ENCODE peak calls at places on chromosomes 6 and 20, in ten cellular contexts. W is HL-60, H is OCI-LY7, P is GM10248, Q is K562, I is progenitor cell of endocrine pancreas, F is type B pancreatic cell, Z is cardiac fibroblast, X is IMR-90, B is GM12878. L is an unnamed sample.
A peak's percentile ranks its signal among the peaks of the same experiment; 100 is the strongest.

GRCh38 chr6:158031445-158032353 is 50.0 kb downstream of the SYNJ2 start:
- DNase-seq in Z (peak; percentile 86), X (peak; percentile 89), F (no peak), P (no peak), Q (peak; percentile 66), B (no peak), I (no peak), W (peak; percentile 28), H (no peak), L (peak; percentile 64)

GRCh38 chr6:20436719-20437118 is 35.0 kb downstream of the E2F3 start:
- DNase-seq in H (no peak), B (no peak), Z (no peak), Q (no peak), I (no peak), P (no peak), X (no peak), F (no peak), W (no peak), L (no peak)

GRCh38 chr6:139016337-139017213 is 12.0 kb upstream of the ABRACL start:
- DNase-seq in I (no peak), Z (no peak), P (peak; percentile 46), Q (no peak), X (no peak), H (peak; percentile 88), B (no peak), F (no peak), W (peak; percentile 61), L (peak; percentile 25)

GRCh38 chr6:54957698-54958097 is 111.1 kb downstream of the FAM83B start:
- DNase-seq in F (no peak), X (no peak), P (no peak), H (no peak), Z (no peak), Q (no peak), I (no peak), W (no peak), B (no peak), L (no peak)

GRCh38 chr20:53210931-53211330 is 238.8 kb downstream of the TSHZ2 start:
- DNase-seq in Z (no peak), W (no peak), H (no peak), F (no peak), I (no peak), X (no peak), Q (no peak), B (no peak), P (no peak), L (no peak)

GRCh38 chr6:1400126-1400850 is 10.9 kb downstream of the FOXF2 start:
- DNase-seq in W (no peak), P (no peak), X (no peak), Z (no peak), I (no peak), H (no peak), B (no peak), Q (no peak), F (no peak), L (no peak)

GRCh38 chr6:160054271-160054670 is 67.3 kb upstream of the SLC22A1 start:
- DNase-seq in Q (no peak), W (no peak), X (no peak), F (no peak), H (no peak), Z (no peak), B (no peak), I (no peak), P (no peak), L (no peak)

GRCh38 chr6:101195581-101195980 is 197.9 kb upstream of the GRIK2 start:
- DNase-seq in H (no peak), Z (peak; percentile 54), X (peak; percentile 25), Q (no peak), B (no peak), W (no peak), F (no peak), P (no peak), I (no peak), L (no peak)

GRCh38 chr6:111692327-111693164 is 86.9 kb upstream of the TRAF3IP2 start:
- DNase-seq in Z (no peak), P (no peak), Q (no peak), X (no peak), W (no peak), F (no peak), B (no peak), I (no peak), H (no peak), L (no peak)

GRCh38 chr20:12061471-12061870 is 143.8 kb downstream of the BTBD3 start:
- DNase-seq in P (no peak), Z (no peak), X (no peak), W (no peak), I (no peak), F (no peak), H (no peak), Q (no peak), B (no peak), L (no peak)

GRCh38 chr6:56890683-56891429 is 64.1 kb upstream of the BEND6 start:
- DNase-seq in X (peak; percentile 97), W (peak; percentile 54), I (no peak), H (peak; percentile 2), Z (peak; percentile 95), Q (peak; percentile 72), F (no peak), P (peak; percentile 76), B (peak; percentile 92), L (peak; percentile 93)

GRCh38 chr6:108541843-108542795 is 18.6 kb upstream of the FOXO3 start:
- DNase-seq in I (peak; percentile 56), H (peak; percentile 93), Z (peak; percentile 90), X (peak; percentile 87), W (peak; percentile 71), Q (peak; percentile 64), F (no peak), P (peak; percentile 61), B (no peak), L (peak; percentile 84)

DNA sequence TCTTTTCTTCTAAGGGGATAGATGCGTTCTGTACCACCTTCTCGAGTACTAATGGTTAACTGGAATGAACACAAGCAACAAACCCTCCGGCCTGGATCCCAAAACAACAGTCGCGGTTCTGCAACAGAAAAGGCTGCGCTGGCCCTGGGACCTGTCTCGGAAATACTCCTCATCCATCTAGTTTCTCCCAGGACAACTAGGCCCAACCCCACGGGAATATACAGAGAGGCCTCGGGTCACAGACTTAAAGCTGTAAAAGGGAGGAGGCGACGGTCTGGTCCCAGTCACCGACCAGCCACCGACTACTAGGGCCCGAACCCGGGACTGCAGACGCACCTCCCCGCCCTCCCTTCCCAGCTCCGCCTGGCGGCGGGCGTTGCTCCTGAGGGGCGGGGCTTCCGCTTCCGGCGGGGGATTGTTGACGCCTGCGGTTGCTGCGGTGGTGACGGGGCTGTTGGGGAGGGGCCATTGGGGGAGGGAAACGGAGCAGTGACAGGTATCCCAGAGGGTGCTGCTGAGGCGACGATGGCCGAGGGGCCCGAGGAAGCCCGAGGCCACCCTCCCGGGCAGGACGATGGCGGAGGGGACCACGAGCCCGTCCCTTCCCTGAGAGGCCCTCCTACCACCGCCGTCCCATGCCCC is at the start of gene FAM8A1:
- DNase-seq in Z (peak; percentile 84), B (peak; percentile 66), Q (peak; percentile 97), H (peak; percentile 95), I (peak; percentile 88), P (peak; percentile 95), W (peak; percentile 95), X (peak; percentile 80), F (peak; percentile 96), L (peak; percentile 96)
- TF ChIP-seq CTCF in Z (peak; percentile 68), B (no peak), Q (peak; percentile 60), H (peak; percentile 34), I (peak; percentile 55), P (peak; percentile 31), W (peak; percentile 3), X (peak; percentile 52), F (peak; percentile 72), L (peak; percentile 39)

GRCh38 chr20:3616250-3616649 is 46.9 kb downstream of the GFRA4 start:
- DNase-seq in F (no peak), X (peak; percentile 50), P (no peak), Q (no peak), H (no peak), Z (no peak), W (no peak), B (no peak), I (no peak), L (no peak)

GRCh38 chr20:3614509-3614908 is 48.7 kb downstream of the GFRA4 start:
- DNase-seq in F (no peak), B (no peak), I (no peak), X (peak; percentile 56), W (no peak), Q (no peak), P (no peak), H (peak; percentile 29), Z (no peak), L (no peak)

GRCh38 chr20:3613821-3614440 is 49.3 kb downstream of the GFRA4 start:
- DNase-seq in F (no peak), P (no peak), W (no peak), Q (no peak), Z (no peak), H (no peak), I (no peak), X (peak; percentile 6), B (no peak), L (no peak)

GRCh38 chr20:3612795-3613560 is 50.2 kb downstream of the GFRA4 start:
- DNase-seq in H (no peak), Q (no peak), Z (no peak), F (no peak), W (no peak), P (no peak), X (peak; percentile 13), B (no peak), I (no peak), L (no peak)
- TF ChIP-seq CTCF in H (peak; percentile 38), Q (no peak), Z (no peak), F (no peak), W (no peak), P (no peak), X (peak; percentile 13), B (no peak), I (no peak), L (no peak)

DNA sequence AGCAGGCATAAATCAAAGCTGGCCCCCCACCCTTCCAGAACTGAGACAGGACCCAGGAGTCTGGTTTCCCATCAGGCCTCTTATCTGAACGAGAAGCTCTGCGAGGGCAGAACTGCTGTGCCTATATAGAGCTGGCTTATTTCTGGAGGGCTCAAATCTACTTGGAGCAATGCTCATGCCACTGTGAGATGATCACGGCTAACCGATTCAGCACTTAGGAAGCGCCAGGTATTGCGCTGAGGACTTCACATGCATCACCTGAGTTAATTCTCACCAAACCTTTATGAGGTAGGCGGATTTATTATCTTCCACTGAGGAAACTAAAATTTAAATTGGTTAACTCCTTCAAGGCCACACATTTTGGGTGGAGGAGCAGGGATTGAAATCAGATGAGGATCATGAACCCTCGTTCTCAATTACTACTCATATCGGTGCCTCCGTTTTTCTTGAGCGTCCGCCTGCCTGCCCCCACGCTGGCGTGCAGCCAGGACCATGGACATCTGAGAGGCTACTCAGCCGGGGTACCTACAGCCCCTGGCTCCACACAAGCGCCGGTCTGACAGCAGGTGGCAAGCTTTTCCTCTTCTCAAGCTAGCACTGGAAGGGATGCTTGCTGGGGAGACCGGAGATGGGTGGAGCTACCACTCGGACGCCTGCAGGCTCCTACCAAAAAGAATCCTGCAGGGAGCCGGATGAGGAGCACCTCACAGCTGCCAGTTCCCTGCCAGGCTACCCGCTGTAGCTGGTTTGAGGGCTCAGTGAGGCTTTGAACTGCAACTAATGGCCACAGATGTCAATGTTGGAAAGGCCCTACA is 1.0 kb upstream of the PCIF1 start:
- DNase-seq in Q (peak; percentile 72), X (peak; percentile 73), P (peak; percentile 78), H (peak; percentile 86), W (peak; percentile 87), Z (peak; percentile 75), F (no peak), I (peak; percentile 43), B (peak; percentile 38), L (peak; percentile 87)
- TF ChIP-seq CTCF in Q (peak; percentile 50), X (peak; percentile 28), P (peak; percentile 53), H (peak; percentile 70), W (no peak), Z (no peak), F (peak; percentile 42), I (peak; percentile 28), B (peak; percentile 28), L (peak; percentile 30)

GRCh38 chr6:61809004-61809595 is 476.9 kb downstream of the KHDRBS2 start:
- DNase-seq in W (peak; percentile 14), B (no peak), Z (peak; percentile 19), I (no peak), H (peak; percentile 23), Q (no peak), P (peak; percentile 6), X (no peak), F (no peak), L (peak; percentile 22)
- TF ChIP-seq CTCF in W (peak; percentile 12), B (peak; percentile 49), Z (peak; percentile 27), I (peak; percentile 75), H (peak; percentile 81), Q (peak; percentile 9), P (peak; percentile 44), X (peak; percentile 43), F (peak; percentile 81), L (peak; percentile 37)

L was measured in GM12865.